ENCODE peak calls at places on chromosomes 3 and 15, in five cellular contexts. V is stimulated activated CD4-positive, alpha-beta T cell treated with anti-CD3 and anti-CD28 coated beads, Interleukin-12 subunit alpha, Interleukin-12 subunit beta, amount 100 ng/mL, for 4 hours; G is stimulated activated CD8-positive, alpha-beta memory T cell treated with anti-CD3 and anti-CD28 coated beads, Interleukin-7, amount 100 ng/mL, for 24 hours; M is PC-9; R is activated effector memory CD4-positive, alpha-beta T cell treated with Interleukin-2 at 50 U/mL for 16 hours. Z is an unnamed sample.

GRCh38 chr3:77025476-77025875 is 14.4 kb upstream of the ROBO2 start:
- DNase-seq in V (no peak), G (no peak), M (no peak), R (no peak), Z (no peak)

GRCh38 chr15:56243117-56243773 is 434 bp downstream of the RFX7 start:
- DNase-seq in V (peak), G (peak), M (no peak), R (no peak), Z (peak)

GRCh38 chr3:185744997-185745843 is 79.6 kb downstream of the IGF2BP2 start:
- DNase-seq in V (no peak), G (no peak), M (no peak), R (no peak), Z (peak)

GRCh38 chr15:39631357-39631756 is 50.5 kb downstream of the THBS1 start:
- DNase-seq in V (no peak), G (no peak), M (no peak), R (no peak), Z (peak)

GRCh38 chr3:10015476-10015904 is 10.7 kb upstream of the FANCD2 start:
- DNase-seq in V (no peak), G (no peak), M (peak), R (no peak), Z (peak)

GRCh38 chr3:57572096-57572495 is 16.0 kb downstream of the PDE12 start:
- DNase-seq in V (no peak), G (no peak), M (no peak), R (no peak), Z (no peak)

GRCh38 chr15:22257047-22257667 is 176.8 kb downstream of the OR4M2 start:
- DNase-seq in V (no peak), G (no peak), M (no peak), R (no peak), Z (no peak)

GRCh38 chr3:67468511-67468910 is 185.9 kb downstream of the SUCLG2 start:
- DNase-seq in V (no peak), G (no peak), M (no peak), R (no peak), Z (peak)

GRCh38 chr3:69505770-69506407 is 120.0 kb upstream of the FRMD4B start:
- DNase-seq in V (no peak), G (no peak), M (no peak), R (no peak), Z (no peak)

GRCh38 chr3:66241466-66241865 is 20.7 kb downstream of the SLC25A26 start:
- DNase-seq in V (no peak), G (no peak), M (no peak), R (no peak), Z (no peak)

GRCh38 chr15:66965201-66965900 is 100.1 kb upstream of the SMAD3 start:
- DNase-seq in V (no peak), G (no peak), M (no peak), R (no peak), Z (no peak)

GRCh38 chr15:39247574-39247973 is 333.3 kb upstream of the THBS1 start:
- DNase-seq in V (no peak), G (no peak), M (no peak), R (no peak), Z (peak)

GRCh38 chr3:129908417-129908816 is 14.9 kb upstream of the TMCC1 start:
- DNase-seq in V (no peak), G (no peak), M (peak), R (no peak), Z (no peak)

GRCh38 chr3:184663756-184664155 is 48.1 kb downstream of the MAGEF1 start:
- DNase-seq in V (no peak), G (no peak), M (no peak), R (no peak), Z (no peak)

GRCh38 chr15:101559938-101560337 is 70.4 kb upstream of the PCSK6 start:
- DNase-seq in V (no peak), G (no peak), M (no peak), R (no peak), Z (no peak)

GRCh38 chr3:49017978-49018706 is at the start of gene DALRD3:
- DNase-seq in V (peak), G (no peak), M (peak), R (peak), Z (peak)

GRCh38 chr3:137692803-137693431 is 71.2 kb upstream of the SOX14 start:
- DNase-seq in V (no peak), G (no peak), M (no peak), R (no peak), Z (no peak)

GRCh38 chr3:100915706-100916105 is 77.5 kb downstream of the ABI3BP start:
- DNase-seq in V (no peak), G (no peak), M (no peak), R (no peak), Z (no peak)

GRCh38 chr3:191502583-191502982 is 41.6 kb downstream of the PYDC2 start:
- DNase-seq in V (no peak), G (no peak), M (no peak), R (no peak), Z (no peak)

GRCh38 chr3:101065962-101066361 is 72.7 kb upstream of the ABI3BP start:
- DNase-seq in V (no peak), G (no peak), M (peak), R (no peak), Z (peak)

GRCh38 chr15:25372298-25372697 is 66.5 kb downstream of the UBE3A start:
- DNase-seq in V (no peak), G (no peak), M (no peak), R (no peak), Z (peak)

GRCh38 chr3:10428393-10429091 is 76.8 kb downstream of the ATP2B2 start:
- DNase-seq in V (no peak), G (no peak), M (no peak), R (no peak), Z (no peak)

GRCh38 chr15:92869263-92869940 is 30.7 kb upstream of the CHD2 start:
- DNase-seq in V (no peak), G (no peak), M (peak), R (no peak), Z (peak)

GRCh38 chr3:109018828-109019227 is 65.1 kb upstream of the GUCA1C start:
- DNase-seq in V (no peak), G (no peak), M (no peak), R (no peak), Z (peak)

GRCh38 chr3:14658978-14659377 is 7.4 kb downstream of the CCDC174 start:
- DNase-seq in V (no peak), G (no peak), M (no peak), R (no peak), Z (no peak)

GRCh38 chr3:148716657-148717056 is 19.0 kb downstream of the AGTR1 start:
- DNase-seq in V (no peak), G (no peak), M (no peak), R (no peak), Z (no peak)

GRCh38 chr3:171339606-171340005 is 120.6 kb downstream of the TNIK start:
- DNase-seq in V (no peak), G (no peak), M (no peak), R (no peak), Z (no peak)

GRCh38 chr15:68676926-68677325 is 98.1 kb downstream of the CORO2B start:
- DNase-seq in V (no peak), G (no peak), M (no peak), R (no peak), Z (no peak)

GRCh38 chr3:133487920-133488540 is 85.5 kb upstream of the CDV3 start:
- DNase-seq in V (peak), G (peak), M (no peak), R (peak), Z (peak)

GRCh38 chr3:142239421-142239820 is 14.0 kb upstream of the GK5 start:
- DNase-seq in V (no peak), G (no peak), M (no peak), R (no peak), Z (no peak)

GRCh38 chr3:111907151-111907550 is 48.1 kb downstream of the PHLDB2 start:
- DNase-seq in V (no peak), G (no peak), M (no peak), R (no peak), Z (no peak)